ENCODE peak calls at places on chromosomes 2 and 18, in seven cellular contexts. T, I, V, L, R, Z and O are unnamed samples.

GRCh38 chr2:86251840-86252266 is 52.6 kb downstream of the MRPL35 start:
- DNase-seq in I (no peak), L (no peak), Z (no peak), T (peak), R (peak), V (no peak), O (no peak)

GRCh38 chr2:79630972-79631551 is 118.2 kb downstream of the CTNNA2 start:
- DNase-seq in L (no peak), V (no peak), Z (no peak), T (no peak), I (no peak), R (no peak), O (no peak)

GRCh38 chr2:138021154-138021553 is 56.9 kb downstream of the HNMT start:
- DNase-seq in R (no peak), V (no peak), Z (no peak), I (no peak), L (no peak), T (no peak), O (no peak)

GRCh38 chr18:29181151-29181901 is 1004.4 kb upstream of the CDH2 start:
- DNase-seq in L (peak), T (no peak), R (no peak), I (no peak), Z (no peak), V (peak), O (no peak)

GRCh38 chr2:45960057-45960863 is 308.8 kb downstream of the PRKCE start:
- DNase-seq in Z (no peak), V (no peak), R (no peak), L (no peak), T (no peak), I (no peak), O (no peak)

GRCh38 chr2:74482801-74483674 is at the start of the genes CCDC142 and TTC31:
- DNase-seq in I (peak), V (peak), R (peak), T (peak), L (peak), Z (peak), O (peak)

GRCh38 chr18:77733292-77733903 is 483.8 kb downstream of the GALR1 start:
- DNase-seq in L (no peak), R (no peak), T (no peak), V (no peak), Z (no peak), I (no peak), O (no peak)

GRCh38 chr18:73164430-73164829 is 296.6 kb upstream of the NETO1 start:
- DNase-seq in V (no peak), T (no peak), I (no peak), L (no peak), Z (no peak), R (no peak), O (no peak)

GRCh38 chr2:70123051-70123828 is 36.0 kb downstream of the PCBP1 start:
- DNase-seq in I (no peak), T (no peak), R (peak), Z (no peak), L (peak), V (peak), O (peak)

GRCh38 chr2:30464544-30465170 is 17.6 kb downstream of the LCLAT1 start:
- DNase-seq in I (no peak), L (no peak), Z (no peak), V (no peak), R (no peak), T (no peak), O (no peak)

GRCh38 chr2:198135481-198135934 is 331.1 kb downstream of the PLCL1 start:
- DNase-seq in I (no peak), R (no peak), Z (no peak), T (no peak), V (no peak), L (no peak), O (no peak)

GRCh38 chr2:236730393-236730792 is 160.8 kb downstream of the ACKR3 start:
- DNase-seq in V (no peak), Z (no peak), T (no peak), L (no peak), I (no peak), R (no peak), O (no peak)

GRCh38 chr2:65003037-65003436 is 13.8 kb downstream of the SLC1A4 start:
- DNase-seq in Z (no peak), T (no peak), R (no peak), I (no peak), V (no peak), L (no peak), O (no peak)

GRCh38 chr2:53087282-53087882 is 680.2 kb upstream of the CHAC2 start:
- DNase-seq in V (peak), R (no peak), T (no peak), Z (no peak), I (no peak), L (peak), O (no peak)

GRCh38 chr2:158779621-158780020 is 15.5 kb upstream of the DAPL1 start:
- DNase-seq in Z (no peak), L (no peak), R (no peak), I (no peak), T (no peak), V (no peak), O (no peak)

GRCh38 chr2:6072757-6073156 is 380.6 kb downstream of the SOX11 start:
- DNase-seq in V (no peak), R (no peak), Z (no peak), L (no peak), I (no peak), T (no peak), O (no peak)
- H3K27ac ChIP-seq in V (no peak), R (no peak), Z (no peak), L (no peak), I (no peak), T (no peak), O (no peak)

DNA sequence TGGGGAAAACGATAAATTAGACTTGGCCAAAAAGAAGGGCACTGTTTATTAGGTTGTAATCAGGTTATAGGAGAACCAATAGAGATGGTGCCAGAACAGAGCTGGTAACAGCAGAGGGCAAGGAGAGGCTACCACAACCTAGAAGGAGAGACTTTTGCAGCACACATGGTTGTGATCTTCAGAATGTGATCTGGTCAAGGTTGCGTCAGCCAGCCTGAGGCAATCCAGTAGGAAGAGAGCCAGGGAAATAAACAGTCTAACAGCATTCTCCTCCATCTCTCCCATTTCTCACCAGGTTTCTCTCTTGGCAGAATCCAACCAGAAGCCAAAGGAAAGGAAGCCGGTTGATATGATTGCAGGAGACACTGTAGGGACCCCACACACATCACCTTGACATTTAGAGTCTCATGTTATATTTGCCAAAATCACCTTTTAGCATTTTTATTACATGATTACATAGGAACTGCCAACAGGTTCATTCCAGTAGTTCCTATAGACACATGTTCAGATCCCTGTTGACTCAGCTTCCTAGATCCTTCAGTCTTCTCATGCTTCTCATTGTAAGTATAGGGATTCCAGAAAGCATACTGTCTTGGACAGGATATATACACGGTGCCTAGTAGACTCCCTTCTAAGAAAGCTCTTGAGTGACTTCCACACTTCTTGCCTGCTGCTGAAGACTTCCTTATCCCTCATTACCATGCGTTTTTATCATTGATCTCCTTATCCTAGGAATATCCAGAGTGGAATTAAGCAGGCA is 17.6 kb upstream of the SPATS2L start:
- DNase-seq in R (peak), T (no peak), I (no peak), Z (no peak), L (peak), V (peak), O (no peak)
- H3K27ac ChIP-seq in R (no peak), T (no peak), I (no peak), Z (no peak), L (no peak), V (no peak), O (no peak)

GRCh38 chr2:120572226-120572625 is 163.4 kb upstream of the GLI2 start:
- DNase-seq in L (no peak), R (no peak), V (no peak), I (no peak), T (no peak), Z (no peak), O (no peak)

GRCh38 chr2:120575966-120576365 is 159.7 kb upstream of the GLI2 start:
- DNase-seq in V (no peak), R (no peak), L (no peak), I (no peak), Z (no peak), T (no peak), O (no peak)

GRCh38 chr2:120576509-120577474 is 158.9 kb upstream of the GLI2 start:
- DNase-seq in Z (no peak), R (no peak), L (peak), I (no peak), V (no peak), T (no peak), O (no peak)

GRCh38 chr2:120577896-120578295 is 157.8 kb upstream of the GLI2 start:
- DNase-seq in Z (no peak), I (no peak), T (no peak), V (no peak), R (no peak), L (no peak), O (no peak)

GRCh38 chr2:120574620-120575019 is 161.0 kb upstream of the GLI2 start:
- DNase-seq in Z (no peak), T (no peak), V (no peak), L (no peak), I (no peak), R (no peak), O (no peak)
- H3K27ac ChIP-seq in Z (no peak), T (no peak), V (no peak), L (no peak), I (no peak), R (no peak), O (no peak)

DNA sequence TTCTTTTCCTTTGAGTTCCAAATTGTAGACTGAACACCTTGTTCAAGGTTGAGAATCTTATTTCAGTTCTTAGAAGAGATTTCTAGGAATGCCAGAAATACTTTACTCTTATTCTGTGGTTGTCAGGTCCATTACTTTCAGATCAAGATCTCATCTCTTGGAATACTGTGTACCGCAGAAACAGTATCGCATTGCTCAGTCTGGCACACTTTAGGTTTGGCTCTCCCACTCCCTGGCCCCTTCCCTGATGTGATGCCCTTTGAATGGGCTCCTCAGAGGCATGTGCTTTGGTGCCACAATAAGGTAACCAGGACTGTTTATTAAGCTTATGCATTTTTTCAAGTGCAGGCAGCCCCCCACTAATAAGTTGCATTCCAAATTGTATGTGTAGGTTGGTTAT is 244.7 kb upstream of the FOSL2 start:
- DNase-seq in I (no peak), Z (no peak), V (no peak), R (no peak), L (no peak), T (no peak), O (no peak)
- H3K27ac ChIP-seq in I (no peak), Z (no peak), V (no peak), R (no peak), L (no peak), T (no peak), O (no peak)

GRCh38 chr18:61995547-61996062 is 102.8 kb upstream of the RNF152 start:
- DNase-seq in I (no peak), Z (no peak), V (no peak), R (no peak), L (no peak), T (no peak), O (no peak)

GRCh38 chr18:61998335-61998734 is 105.5 kb upstream of the RNF152 start:
- DNase-seq in L (no peak), R (no peak), V (no peak), I (no peak), Z (no peak), T (no peak), O (no peak)

GRCh38 chr18:61998957-61999356 is 106.2 kb upstream of the RNF152 start:
- DNase-seq in T (no peak), L (peak), I (no peak), V (peak), Z (no peak), R (no peak), O (no peak)

GRCh38 chr18:62001396-62001795 is 108.6 kb upstream of the RNF152 start:
- DNase-seq in R (no peak), Z (no peak), T (no peak), V (no peak), L (no peak), I (no peak), O (no peak)
- H3K27ac ChIP-seq in R (no peak), Z (no peak), T (no peak), V (no peak), L (no peak), I (no peak), O (no peak)

DNA sequence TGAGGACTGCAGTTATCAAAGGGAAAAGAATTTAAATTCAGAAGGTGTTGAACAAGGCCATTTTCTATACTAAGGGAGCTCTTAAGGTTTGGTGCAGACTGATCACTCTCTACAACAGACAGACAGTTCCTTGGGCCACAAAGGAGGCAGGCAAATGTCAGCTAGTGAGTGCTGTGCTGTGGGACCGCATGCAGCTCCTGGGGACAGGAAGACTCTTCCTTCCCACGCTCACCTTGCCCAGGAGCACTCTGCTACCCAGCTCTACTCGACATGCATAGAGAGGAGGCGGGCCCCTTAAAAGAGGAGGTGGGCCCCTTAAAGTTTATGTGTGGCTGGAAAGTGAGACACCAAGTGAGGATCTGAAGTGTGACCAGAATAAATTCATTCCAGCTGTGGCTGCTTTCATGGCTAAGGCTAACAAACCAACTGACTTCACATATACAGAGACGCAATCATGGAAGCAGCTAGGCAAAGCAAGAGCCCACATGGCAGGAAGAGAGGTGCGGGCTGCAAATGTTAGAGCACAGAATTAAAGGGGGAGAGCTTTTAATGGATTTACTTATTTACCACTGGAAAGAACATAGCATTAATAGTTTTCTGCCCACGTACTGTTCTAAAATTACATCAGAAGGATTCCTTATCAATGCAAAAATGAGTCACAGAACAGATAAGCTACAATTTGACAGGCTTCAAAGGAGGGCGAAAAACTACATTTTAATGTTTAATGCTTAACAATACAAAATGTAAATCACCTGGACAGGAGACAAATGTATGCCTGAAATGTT is 101.4 kb upstream of the RNU4ATAC start:
- DNase-seq in I (no peak), L (peak), R (no peak), T (no peak), V (no peak), Z (no peak), O (no peak)
- H3K27ac ChIP-seq in I (no peak), L (no peak), R (no peak), T (no peak), V (no peak), Z (no peak), O (no peak)

GRCh38 chr2:120910069-120910468 is 174.4 kb downstream of the GLI2 start:
- DNase-seq in V (no peak), R (no peak), T (no peak), I (no peak), L (no peak), Z (no peak), O (no peak)

GRCh38 chr2:120907822-120908221 is 172.2 kb downstream of the GLI2 start:
- DNase-seq in T (no peak), I (no peak), V (no peak), L (no peak), Z (no peak), R (no peak), O (no peak)

GRCh38 chr2:120908314-120908975 is 172.8 kb downstream of the GLI2 start:
- DNase-seq in Z (no peak), I (no peak), V (no peak), T (no peak), R (no peak), L (peak), O (no peak)

GRCh38 chr2:120910956-120911951 is 175.6 kb downstream of the GLI2 start:
- DNase-seq in V (no peak), R (no peak), L (peak), I (no peak), T (no peak), Z (no peak), O (no peak)

DNA sequence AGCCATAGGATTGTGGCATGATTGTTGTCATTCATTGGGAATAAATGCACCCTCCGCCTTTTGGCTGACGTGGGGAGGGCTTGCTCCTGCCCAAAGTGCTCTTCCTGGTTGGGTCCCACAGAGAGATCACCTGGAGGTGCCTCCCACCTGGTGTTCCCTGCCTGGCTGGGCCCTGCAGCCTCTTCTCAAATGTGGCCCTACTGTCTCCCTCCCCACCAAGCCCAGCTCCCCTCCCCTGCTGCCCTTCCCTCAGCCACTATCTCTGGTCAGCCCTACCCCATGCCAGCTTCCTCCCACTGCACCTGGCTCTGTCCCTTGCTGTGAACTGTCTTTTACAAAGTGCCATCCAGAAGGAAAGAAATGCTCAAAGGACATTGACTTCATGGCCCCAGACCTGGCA is 173.4 kb downstream of the GLI2 start:
- DNase-seq in V (no peak), R (no peak), T (no peak), I (no peak), Z (no peak), L (no peak), O (no peak)
- H3K27ac ChIP-seq in V (no peak), R (no peak), T (no peak), I (no peak), Z (no peak), L (no peak), O (no peak)

DNA sequence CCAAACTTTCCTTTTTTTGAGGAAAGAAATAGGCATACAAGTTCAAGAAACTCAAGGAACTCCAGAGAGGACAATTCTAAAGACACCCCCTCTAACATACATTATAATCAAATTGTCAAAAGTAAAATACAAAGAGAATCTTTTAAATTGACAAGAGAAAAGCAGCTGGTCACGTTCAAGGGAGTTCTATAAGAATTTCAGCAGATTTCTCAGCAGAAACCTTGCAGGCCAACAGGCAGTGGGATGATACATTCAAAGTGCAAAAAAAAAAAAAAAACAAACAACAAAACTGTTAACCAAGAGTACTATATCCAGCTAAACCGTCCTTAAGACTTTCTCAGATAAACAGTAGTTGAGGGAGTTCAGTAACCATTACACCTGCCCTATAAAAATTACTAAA is 33.9 kb downstream of the CCDC138 start:
- DNase-seq in Z (no peak), V (peak), R (no peak), L (no peak), I (no peak), T (no peak), O (no peak)
- H3K27ac ChIP-seq in Z (no peak), V (no peak), R (no peak), L (no peak), I (no peak), T (no peak), O (no peak)